ENCODE peak calls at places on chromosomes 4 and X, in eight cellular contexts. D, Z, E, I, S, X, U and H are unnamed samples.
A peak's percentile ranks its signal among the peaks of the same experiment; 100 is the strongest.

GRCh38 chr4:179415842-179416223 is 1973.6 kb upstream of the AGA start:
- DNase-seq in E (no peak), U (peak; percentile 17), S (no peak), X (no peak), D (no peak), Z (peak; percentile 58), I (no peak), H (no peak)

GRCh38 chrX:40012800-40013682 is 84.7 kb downstream of the BCOR start:
- DNase-seq in S (no peak), E (peak; percentile 77), X (no peak), Z (peak; percentile 76), U (peak; percentile 7), D (peak; percentile 85), I (no peak), H (peak; percentile 14)

GRCh38 chrX:30570505-30570904 is 7.1 kb downstream of the TASL start:
- DNase-seq in U (no peak), S (no peak), E (peak; percentile 33), X (no peak), D (no peak), Z (peak; percentile 47), I (no peak), H (no peak)

GRCh38 chrX:132401935-132402334 is 86.9 kb downstream of the MBNL3 start:
- DNase-seq in S (no peak), E (no peak), I (no peak), X (no peak), U (no peak), D (no peak), Z (no peak), H (no peak)

GRCh38 chrX:41303013-41303412 is 30.9 kb upstream of the DDX3X start:
- DNase-seq in E (no peak), X (no peak), D (no peak), I (no peak), Z (peak; percentile 68), U (no peak), S (no peak), H (no peak)

GRCh38 chr4:181821039-181822004 is 421.9 kb upstream of the TENM3 start:
- DNase-seq in X (no peak), I (no peak), U (no peak), D (no peak), S (no peak), E (no peak), Z (peak; percentile 59), H (no peak)

GRCh38 chr4:85565761-85566480 is 91.0 kb downstream of the ARHGAP24 start:
- DNase-seq in I (no peak), U (no peak), S (no peak), X (no peak), E (peak; percentile 13), D (no peak), Z (peak; percentile 28), H (no peak)

GRCh38 chr4:145929415-145930178 is 9.0 kb downstream of the ZNF827 start:
- DNase-seq in E (no peak), D (no peak), X (no peak), U (no peak), Z (no peak), I (no peak), S (no peak), H (no peak)

GRCh38 chrX:111095974-111096870 is at the start of gene PAK3:
- DNase-seq in E (no peak), S (peak; percentile 47), U (peak; percentile 69), Z (peak; percentile 82), X (peak; percentile 25), I (no peak), D (no peak), H (no peak)

GRCh38 chrX:15564981-15565579 is 35.7 kb downstream of the ACE2 start:
- DNase-seq in S (no peak), Z (peak; percentile 57), X (no peak), U (peak; percentile 15), E (no peak), I (no peak), D (peak; percentile 75), H (no peak)

GRCh38 chr4:101782546-101782945 is 8.0 kb upstream of the BANK1 start:
- DNase-seq in D (no peak), Z (no peak), S (no peak), E (no peak), I (no peak), U (no peak), X (no peak), H (no peak)

GRCh38 chrX:80808854-80809493 is 703 bp downstream of the BRWD3 start:
- DNase-seq in S (no peak), U (no peak), I (peak; percentile 6), E (peak; percentile 18), X (peak; percentile 23), D (no peak), Z (peak; percentile 19), H (no peak)

GRCh38 chr4:10288830-10289533 is 168.2 kb downstream of the ZNF518B start:
- DNase-seq in D (no peak), S (no peak), X (no peak), Z (no peak), E (no peak), U (no peak), I (no peak), H (no peak)